ENCODE peak calls at places on chromosomes 5 and 9, in seven cellular contexts. B, E, F, H, G, I and P are unnamed samples.

GRCh38 chr9:106307670-106308069 is 555.3 kb upstream of the ZNF462 start:
- DNase-seq in B (no peak), E (no peak), F (no peak), H (no peak), G (peak), I (no peak), P (no peak)

GRCh38 chr5:33738097-33738496 is 153.7 kb downstream of the ADAMTS12 start:
- DNase-seq in B (no peak), E (no peak), F (no peak), H (no peak), G (no peak), I (no peak), P (no peak)

GRCh38 chr9:98619788-98620187 is 88.9 kb downstream of the GABBR2 start:
- DNase-seq in B (no peak), E (no peak), F (no peak), H (no peak), G (no peak), I (no peak), P (no peak)

GRCh38 chr5:132210944-132211343 is 16.7 kb downstream of the P4HA2 start:
- DNase-seq in B (no peak), E (no peak), F (peak), H (no peak), G (no peak), I (no peak), P (no peak)

GRCh38 chr5:134465856-134466240 is 54.2 kb upstream of the CDKN2AIPNL start:
- DNase-seq in B (peak), E (peak), F (peak), H (peak), G (peak), I (no peak), P (peak)

GRCh38 chr5:78624011-78624541 is 24.5 kb downstream of the LHFPL2 start:
- DNase-seq in B (no peak), E (no peak), F (no peak), H (no peak), G (no peak), I (no peak), P (no peak)

GRCh38 chr5:91797581-91797980 is 414.5 kb upstream of the ARRDC3 start:
- DNase-seq in B (no peak), E (no peak), F (no peak), H (no peak), G (no peak), I (no peak), P (no peak)

GRCh38 chr9:15849871-15850270 is 297.0 kb downstream of the CCDC171 start:
- DNase-seq in B (no peak), E (no peak), F (no peak), H (no peak), G (no peak), I (no peak), P (no peak)

GRCh38 chr9:125233678-125234077 is 7.5 kb downstream of the HSPA5 start:
- DNase-seq in B (no peak), E (no peak), F (no peak), H (no peak), G (peak), I (no peak), P (no peak)

GRCh38 chr5:10468256-10468655 is 26.6 kb downstream of the ROPN1L start:
- DNase-seq in B (no peak), E (no peak), F (no peak), H (no peak), G (no peak), I (no peak), P (no peak)